ENCODE peak calls at places on chromosomes 12 and 14, in five cellular contexts. Z, P, G, T and K are unnamed samples.

GRCh38 chr14:21063479-21063878 is 5.9 kb downstream of the RNASE8 start:
- DNase-seq in G (no peak), P (no peak), T (no peak), Z (no peak), K (no peak)

GRCh38 chr14:69606258-69606657 is 5.1 kb upstream of the SUSD6 start:
- DNase-seq in Z (no peak), T (no peak), P (no peak), G (no peak), K (no peak)

GRCh38 chr14:62409909-62410308 is 635.3 kb downstream of the KCNH5 start:
- DNase-seq in P (no peak), G (no peak), Z (no peak), T (no peak), K (no peak)

GRCh38 chr14:44379292-44379977 is 127.6 kb downstream of the FSCB start:
- DNase-seq in T (no peak), P (no peak), Z (no peak), G (no peak), K (no peak)

GRCh38 chr12:59736786-59737185 is 141.0 kb downstream of the SLC16A7 start:
- DNase-seq in Z (no peak), G (peak), P (no peak), T (no peak), K (no peak)

GRCh38 chr14:105664691-105665090 is 138.3 kb downstream of the TMEM121 start:
- DNase-seq in T (no peak), G (no peak), Z (no peak), P (no peak), K (no peak)

GRCh38 chr12:93819048-93819491 is 141.9 kb downstream of the CRADD start:
- DNase-seq in Z (peak), P (peak), T (no peak), G (peak), K (no peak)

GRCh38 chr12:23084236-23084995 is 459.4 kb downstream of the ETNK1 start:
- DNase-seq in T (no peak), Z (no peak), P (no peak), G (peak), K (no peak)

GRCh38 chr12:113917393-113917792 is 48.7 kb downstream of the RBM19 start:
- DNase-seq in Z (no peak), P (no peak), G (no peak), T (no peak), K (no peak)

GRCh38 chr14:100107236-100107635 is 42.0 kb downstream of the EVL start:
- DNase-seq in G (no peak), P (no peak), Z (no peak), T (no peak), K (no peak)

GRCh38 chr12:49340095-49340870 is 3.3 kb upstream of the C1QL4 start:
- DNase-seq in P (no peak), G (no peak), Z (no peak), T (no peak), K (no peak)

GRCh38 chr14:96925422-96925821 is 128.2 kb downstream of the VRK1 start:
- DNase-seq in P (no peak), G (no peak), T (no peak), Z (no peak), K (no peak)

GRCh38 chr14:37969511-37969979 is 238.2 kb upstream of the SSTR1 start:
- DNase-seq in P (no peak), Z (no peak), G (no peak), T (no peak), K (no peak)

GRCh38 chr14:22474730-22475351 is 114.2 kb downstream of the DAD1 start:
- DNase-seq in P (no peak), Z (no peak), G (no peak), T (no peak), K (no peak)

GRCh38 chr12:130401703-130402102 is 64.0 kb downstream of the PIWIL1 start:
- DNase-seq in Z (no peak), P (no peak), T (no peak), G (no peak), K (no peak)

GRCh38 chr12:44885902-44886301 is 9.8 kb upstream of the NELL2 start:
- DNase-seq in T (no peak), P (no peak), Z (no peak), G (no peak), K (no peak)

GRCh38 chr14:54446201-54446693 is 5.1 kb upstream of the CNIH1 start:
- DNase-seq in T (no peak), P (no peak), Z (peak), G (no peak), K (no peak)